ENCODE peak calls at places on chromosomes 1 and 21, in seven cellular contexts. U is MM.1S, S is body of pancreas, O is HFFc6, J is Calu3, Q is AG10803, L is osteocyte. Z is an unnamed sample.
A peak's percentile ranks its signal among the peaks of the same experiment; 100 is the strongest.

GRCh38 chr1:173453982-173454381 is 23.2 kb upstream of the PRDX6 start:
- DNase-seq in L (no peak), S (no peak), Q (peak; percentile 30), J (no peak), O (peak; percentile 63), U (no peak), Z (no peak)

GRCh38 chr1:114219247-114219872 is 65.7 kb upstream of the SYT6 start:
- DNase-seq in U (no peak), O (no peak), L (no peak), J (no peak), Q (peak; percentile 25), S (no peak), Z (no peak)

GRCh38 chr1:205272541-205272940 is 44.8 kb downstream of the TMCC2 start:
- DNase-seq in U (no peak), L (no peak), O (no peak), S (no peak), Q (no peak), J (no peak), Z (no peak)

GRCh38 chr21:42850866-42851391 is 28.4 kb downstream of the WDR4 start:
- DNase-seq in Q (peak; percentile 15), J (peak; percentile 20), L (peak; percentile 83), S (no peak), O (no peak), U (no peak), Z (no peak)

GRCh38 chr1:76577818-76578185 is 289.5 kb upstream of the ST6GALNAC5 start:
- DNase-seq in S (no peak), Q (no peak), J (no peak), L (no peak), U (no peak), O (no peak), Z (no peak)

GRCh38 chr21:45450741-45451740 is 46.1 kb downstream of the COL18A1 start:
- DNase-seq in O (no peak), Q (no peak), S (no peak), J (no peak), U (no peak), L (no peak), Z (no peak)

GRCh38 chr1:76298399-76298798 is 223.9 kb downstream of the ST6GALNAC3 start:
- DNase-seq in S (no peak), O (no peak), U (peak; percentile 34), L (no peak), J (no peak), Q (no peak), Z (no peak)

GRCh38 chr1:212542761-212543187 is 65.8 kb upstream of the ATF3 start:
- DNase-seq in O (no peak), S (no peak), L (no peak), J (no peak), U (no peak), Q (no peak), Z (no peak)

GRCh38 chr21:20698585-20698984 is 299.6 kb upstream of the NCAM2 start:
- DNase-seq in J (no peak), S (no peak), O (no peak), L (no peak), Q (no peak), U (no peak), Z (no peak)

GRCh38 chr1:182004601-182005000 is 56.9 kb downstream of the ZNF648 start:
- DNase-seq in J (no peak), L (no peak), Q (no peak), U (no peak), S (no peak), O (no peak), Z (no peak)

GRCh38 chr1:216599851-216600250 is 123.4 kb downstream of the ESRRG start:
- DNase-seq in L (no peak), U (no peak), O (no peak), Q (no peak), J (no peak), S (no peak), Z (no peak)

GRCh38 chr1:159944623-159945455 is 574 bp downstream of the IGSF9 start:
- DNase-seq in Q (no peak), L (no peak), J (no peak), O (no peak), U (no peak), S (no peak), Z (no peak)

GRCh38 chr1:25238046-25238445 is 5.7 kb upstream of the SYF2 start:
- DNase-seq in S (no peak), O (no peak), J (no peak), Q (no peak), U (no peak), L (no peak), Z (no peak)

GRCh38 chr1:170316270-170316669 is 170.5 kb downstream of the NTMT2 start:
- DNase-seq in J (no peak), O (no peak), S (no peak), L (no peak), Q (no peak), U (no peak), Z (no peak)

GRCh38 chr21:45568383-45568782 is 26.1 kb upstream of the SLC19A1 start:
- DNase-seq in L (no peak), O (no peak), Q (no peak), S (no peak), U (no peak), J (no peak), Z (no peak)

GRCh38 chr21:42845296-42845965 is 33.9 kb downstream of the WDR4 start:
- DNase-seq in Q (no peak), S (peak; percentile 69), U (no peak), J (no peak), O (no peak), L (no peak), Z (no peak)

GRCh38 chr21:42336065-42336464 is 14.7 kb downstream of the TFF2 start:
- DNase-seq in L (peak; percentile 57), Q (no peak), O (no peak), S (no peak), J (no peak), U (no peak), Z (peak; percentile 35)

GRCh38 chr1:186236921-186237320 is 138.1 kb downstream of the TPR start:
- DNase-seq in L (no peak), J (no peak), U (no peak), O (peak; percentile 91), S (no peak), Q (peak; percentile 93), Z (no peak)

GRCh38 chr21:34881894-34882371 is 167.2 kb downstream of the RUNX1 start:
- DNase-seq in L (no peak), Q (peak; percentile 81), U (no peak), O (peak; percentile 88), S (no peak), J (no peak), Z (no peak)

GRCh38 chr1:118982816-118983557 is 5.2 kb downstream of the TBX15 start:
- DNase-seq in U (no peak), L (no peak), S (no peak), Q (no peak), J (no peak), O (no peak), Z (no peak)

GRCh38 chr21:35090403-35090802 is 41.3 kb upstream of the RUNX1 start:
- DNase-seq in O (no peak), Q (no peak), L (no peak), U (no peak), S (no peak), J (no peak), Z (no peak)

GRCh38 chr1:201686709-201687455 is 142.1 kb upstream of the IPO9 start:
- DNase-seq in J (peak; percentile 63), O (no peak), S (peak; percentile 43), L (no peak), Q (no peak), U (peak; percentile 89), Z (no peak)

GRCh38 chr1:117818456-117818855 is 111.0 kb downstream of the GDAP2 start:
- DNase-seq in S (no peak), O (peak; percentile 58), U (no peak), J (no peak), L (no peak), Q (peak; percentile 50), Z (no peak)

DNA sequence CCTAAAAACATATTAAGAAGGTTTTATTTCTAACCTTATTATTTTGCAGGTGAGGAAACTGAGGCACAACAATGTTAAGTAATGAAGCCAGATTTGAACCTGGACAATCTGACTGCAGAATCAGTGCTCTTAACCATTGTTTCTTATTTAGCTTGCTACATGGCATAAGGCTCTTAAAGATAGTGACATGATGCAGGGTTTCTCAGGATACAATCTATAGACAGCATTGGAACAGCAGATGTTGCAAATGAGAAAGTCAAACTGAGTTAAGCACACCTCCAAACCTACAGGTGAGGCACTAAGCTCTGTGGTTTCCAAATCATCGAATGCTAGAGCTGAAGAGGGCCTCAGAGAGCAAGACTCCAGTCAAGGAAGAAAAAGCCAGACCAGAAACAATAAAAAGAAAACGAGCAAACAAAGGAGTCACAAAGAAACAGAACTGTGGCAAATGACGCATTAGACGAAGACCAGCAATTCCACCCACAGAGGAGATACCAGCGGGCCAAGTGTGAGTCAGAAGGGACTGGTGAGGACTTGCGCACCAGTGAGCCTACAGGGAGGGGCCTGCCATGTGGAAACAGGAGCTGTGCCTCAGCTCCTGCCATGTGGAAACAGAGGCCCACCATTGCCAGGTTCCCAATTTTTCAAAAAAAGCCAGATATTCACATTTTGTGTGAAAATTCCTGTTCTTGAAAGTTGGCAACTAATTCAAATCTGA is 14.4 kb downstream of the CD58 start:
- DNase-seq in O (peak; percentile 72), L (no peak), J (peak; percentile 76), S (no peak), Q (peak; percentile 84), U (peak; percentile 30), Z (no peak)
- TF ChIP-seq CTCF in O (no peak), L (no peak), J (no peak), S (no peak), Q (no peak), U (no peak), Z (no peak)

GRCh38 chr1:228463559-228464455 is 23.4 kb upstream of the RNF187 start:
- DNase-seq in Q (no peak), L (no peak), J (peak; percentile 34), O (no peak), S (peak; percentile 13), U (peak; percentile 45), Z (no peak)
- TF ChIP-seq CTCF in Q (no peak), L (no peak), J (no peak), O (no peak), S (no peak), U (peak; percentile 21), Z (no peak)

DNA sequence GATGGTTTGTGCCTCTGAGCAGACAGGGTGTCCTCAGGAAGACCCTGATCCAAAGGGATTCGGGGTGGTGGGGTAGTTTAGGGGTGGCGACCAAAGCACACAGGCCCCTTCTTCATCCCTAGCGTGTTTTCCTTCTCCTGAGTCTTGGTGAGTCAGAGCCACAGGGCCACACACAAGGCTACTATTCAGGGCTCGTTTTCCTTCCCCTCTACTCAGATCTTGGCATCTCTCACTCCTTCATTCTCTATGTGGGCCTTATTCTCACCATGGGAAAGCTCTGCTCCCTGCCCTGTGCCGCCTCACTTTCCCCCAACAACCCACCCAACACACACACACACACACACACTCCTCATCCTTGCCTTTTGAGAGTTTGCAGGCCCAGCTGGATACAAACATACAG is 43.6 kb upstream of the WNT2B start:
- DNase-seq in S (no peak), U (no peak), Q (peak; percentile 41), O (peak; percentile 0), L (no peak), J (peak; percentile 4), Z (no peak)
- TF ChIP-seq CTCF in S (no peak), U (no peak), Q (no peak), O (no peak), L (no peak), J (no peak), Z (no peak)

DNA sequence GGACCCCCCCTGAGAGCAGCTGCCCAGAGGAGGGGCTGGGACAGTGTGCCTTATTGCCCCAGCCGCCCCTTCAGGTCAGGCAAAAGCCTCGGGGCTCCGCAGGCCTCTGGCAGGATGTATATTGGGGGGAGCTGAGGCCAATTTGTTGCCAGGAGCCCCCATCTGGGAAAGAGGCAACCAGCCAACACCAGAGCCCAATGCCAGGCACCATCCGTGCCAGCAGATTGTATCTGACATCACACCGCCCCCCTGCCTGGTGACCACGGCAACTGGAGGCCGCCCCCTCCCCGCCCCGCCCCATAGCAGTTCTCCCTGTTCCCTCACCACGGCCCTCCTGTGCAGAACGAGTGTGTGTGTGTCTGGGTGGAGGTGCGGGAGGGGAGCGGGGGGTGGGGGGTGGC is 3.6 kb upstream of the PLEKHG5 start:
- DNase-seq in Q (no peak), S (no peak), L (no peak), U (no peak), J (no peak), O (no peak), Z (no peak)
- TF ChIP-seq CTCF in Q (no peak), S (no peak), L (no peak), U (no peak), J (no peak), O (no peak), Z (no peak)

Z was measured in mesothelial cell of epicardium.